ENCODE peak calls at places on chromosomes 1 and 21, in ten cellular contexts. D, A, K, L, G, N, H, Z, W and P are unnamed samples.

GRCh38 chr1:8985915-8986813 is 40.1 kb downstream of the SLC2A7 start:
- DNase-seq in H (peak; percentile 95), Z (peak; percentile 56), G (peak; percentile 77), W (no peak), A (peak; percentile 58), L (peak; percentile 80), D (peak; percentile 75), K (peak; percentile 93), N (peak; percentile 83), P (peak; percentile 92)

GRCh38 chr1:32716312-32717126 is 13.9 kb upstream of the SYNC start:
- DNase-seq in G (no peak), W (peak; percentile 24), H (no peak), Z (peak; percentile 42), N (peak; percentile 84), K (peak; percentile 93), A (peak; percentile 98), L (peak; percentile 57), D (no peak), P (no peak)

GRCh38 chr1:96674909-96675308 is 46.7 kb upstream of the PTBP2 start:
- DNase-seq in K (no peak), D (no peak), L (no peak), A (no peak), H (no peak), N (no peak), G (no peak), Z (no peak), W (no peak), P (no peak)

GRCh38 chr1:192477630-192478029 is 97.9 kb upstream of the RGS1 start:
- DNase-seq in H (no peak), A (peak; percentile 24), G (no peak), Z (no peak), N (no peak), W (peak; percentile 48), L (no peak), K (no peak), D (no peak), P (peak; percentile 16)

GRCh38 chr1:236837897-236838296 is 42.8 kb downstream of the MTR start:
- DNase-seq in K (no peak), G (no peak), Z (no peak), D (no peak), H (no peak), W (no peak), N (no peak), A (no peak), L (no peak), P (no peak)

GRCh38 chr1:47405697-47406096 is 10.4 kb upstream of the FOXE3 start:
- DNase-seq in N (no peak), Z (no peak), G (no peak), L (no peak), D (no peak), W (no peak), A (no peak), H (no peak), K (no peak), P (no peak)

GRCh38 chr1:206108635-206109034 is 8.6 kb downstream of the AVPR1B start:
- DNase-seq in W (no peak), Z (no peak), D (no peak), G (no peak), H (no peak), N (no peak), L (no peak), K (no peak), A (no peak), P (no peak)

GRCh38 chr21:44596068-44596725 is 3.9 kb upstream of the KRTAP10-6 start:
- DNase-seq in G (no peak), D (no peak), N (no peak), A (no peak), L (no peak), H (no peak), Z (no peak), W (no peak), K (no peak), P (no peak)

GRCh38 chr1:168799918-168800605 is 71.1 kb upstream of the DPT start:
- DNase-seq in L (no peak), W (no peak), G (no peak), Z (no peak), A (peak; percentile 18), D (no peak), H (no peak), K (no peak), N (no peak), P (no peak)
- H3K4me3 ChIP-seq in L (no peak overlapping the region), W (no peak overlapping the region), G (no peak overlapping the region), Z (no peak overlapping the region), A (no peak overlapping the region), D (no peak overlapping the region), H (no peak overlapping the region), K (no peak overlapping the region), N (no peak overlapping the region), P (no peak overlapping the region)

GRCh38 chr1:16677552-16678423 is 11.0 kb upstream of the RNU1-3 start:
- DNase-seq in Z (peak; percentile 38), K (no peak), N (no peak), A (no peak), L (no peak), D (no peak), W (peak; percentile 44), G (no peak), H (no peak), P (peak; percentile 23)
- H3K4me3 ChIP-seq in Z (no peak overlapping the region), K (no peak overlapping the region), N (no peak overlapping the region), A (no peak overlapping the region), L (no peak overlapping the region), D (no peak overlapping the region), W (no peak overlapping the region), G (no peak overlapping the region), H (no peak overlapping the region), P (no peak overlapping the region)

GRCh38 chr1:19481826-19482398 is 3.4 kb downstream of the CAPZB start:
- DNase-seq in A (no peak), G (no peak), N (no peak), Z (no peak), L (no peak), D (no peak), W (no peak), K (no peak), H (no peak), P (no peak)

GRCh38 chr1:19484793-19485361 is 462 bp downstream of the CAPZB start:
- DNase-seq in A (peak; percentile 61), G (no peak), L (no peak), D (no peak), K (peak; percentile 43), W (peak; percentile 30), N (peak; percentile 80), Z (no peak), H (peak; percentile 76), P (no peak)

GRCh38 chr1:19483261-19483660 is 2.1 kb downstream of the CAPZB start:
- DNase-seq in K (no peak), Z (no peak), L (no peak), H (no peak), W (peak; percentile 45), G (no peak), D (no peak), A (no peak), N (no peak), P (no peak)

GRCh38 chr1:19484338-19484792 is 974 bp downstream of the CAPZB start:
- DNase-seq in G (no peak), Z (no peak), N (no peak), D (no peak), H (peak; percentile 73), L (peak; percentile 26), A (peak; percentile 59), W (no peak), K (peak; percentile 42), P (no peak)

GRCh38 chr1:19483691-19484090 is 1.6 kb downstream of the CAPZB start:
- DNase-seq in L (no peak), H (no peak), A (no peak), Z (no peak), K (no peak), W (no peak), N (no peak), D (no peak), G (no peak), P (no peak)
- H3K4me3 ChIP-seq in L (peak overlapping the region; percentile 100), H (peak overlapping the region; percentile 98), A (no peak overlapping the region), Z (peak overlapping the region; percentile 98), K (no peak overlapping the region), W (peak overlapping the region; percentile 88), N (peak overlapping the region; percentile 83), D (peak overlapping the region; percentile 96), G (peak overlapping the region; percentile 95), P (peak overlapping the region; percentile 71)

DNA sequence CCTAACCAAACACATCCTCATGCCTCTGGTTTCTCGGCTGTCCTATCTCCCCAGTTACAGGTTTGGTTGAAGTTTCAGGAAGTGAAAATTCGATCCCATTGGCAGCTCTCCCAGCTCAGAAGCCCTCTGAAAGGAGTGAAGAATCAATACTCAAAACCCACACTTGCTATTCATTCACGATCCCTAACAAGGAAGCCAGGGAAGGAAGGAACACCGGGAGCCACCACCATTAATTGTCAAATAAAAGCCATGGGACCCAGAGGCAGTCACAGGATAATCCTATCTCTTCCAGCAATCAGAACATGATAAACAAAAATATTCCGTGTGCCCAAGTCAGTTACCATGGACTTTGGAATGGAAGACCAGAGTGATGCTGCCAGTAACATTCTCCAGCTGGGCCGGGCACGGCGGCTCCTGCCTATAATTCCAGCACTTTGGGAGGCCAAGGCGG is 7.0 kb downstream of the TMPRSS2 start:
- DNase-seq in Z (no peak), W (no peak), D (no peak), G (no peak), N (no peak), K (no peak), L (no peak), A (peak; percentile 44), H (no peak), P (no peak)
- H3K4me3 ChIP-seq in Z (no peak overlapping the region), W (no peak overlapping the region), D (no peak overlapping the region), G (no peak overlapping the region), N (no peak overlapping the region), K (no peak overlapping the region), L (no peak overlapping the region), A (no peak overlapping the region), H (no peak overlapping the region), P (no peak overlapping the region)